ENCODE peak calls at places on chromosome X, in nine cellular contexts. N is stomach, Z is SK-N-SH, E is HepG2, R is transverse colon, L is K562, B is tibial nerve, K is sigmoid colon, F is GM12878. A is an unnamed sample.

GRCh38 chrX:119015407-119016242 is 41.2 kb downstream of the LONRF3 start:
- DNase-seq in E (no peak), Z (no peak), B (peak), R (peak), K (peak), F (peak), L (no peak), N (peak), A (peak)

GRCh38 chrX:1026263-1027015 is 186.0 kb downstream of the CRLF2 start:
- DNase-seq in L (no peak), F (peak), Z (no peak), R (no peak), B (no peak), E (no peak), K (no peak), N (no peak), A (no peak)

GRCh38 chrX:115642304-115642703 is 81.3 kb downstream of the PLS3 start:
- DNase-seq in R (no peak), B (no peak), N (no peak), K (no peak), E (no peak), Z (no peak), L (no peak), F (no peak), A (no peak)

GRCh38 chrX:19513383-19513782 is 1.9 kb downstream of the MAP3K15 start:
- DNase-seq in F (no peak), N (no peak), K (no peak), R (no peak), Z (peak), L (no peak), B (no peak), E (peak), A (no peak)

GRCh38 chrX:45735571-45735970 is 534.9 kb upstream of the DIPK2B start:
- DNase-seq in R (no peak), K (no peak), E (no peak), Z (no peak), L (no peak), N (no peak), F (no peak), B (no peak), A (no peak)

GRCh38 chrX:13194291-13195103 is 125.4 kb downstream of the ATXN3L start:
- DNase-seq in R (no peak), F (no peak), L (no peak), E (no peak), K (no peak), Z (no peak), N (no peak), B (no peak), A (no peak)

GRCh38 chrX:22249371-22249770 is 23.3 kb upstream of the CBLL2 start:
- DNase-seq in Z (no peak), F (no peak), K (no peak), N (no peak), R (no peak), B (no peak), E (no peak), L (no peak), A (no peak)

GRCh38 chrX:11890843-11891514 is 132.9 kb downstream of the MSL3 start:
- DNase-seq in L (no peak), R (peak), K (peak), E (no peak), B (peak), Z (no peak), N (no peak), F (no peak), A (no peak)

GRCh38 chrX:131977619-131978018 is 45.5 kb upstream of the STK26 start:
- DNase-seq in Z (no peak), R (no peak), K (no peak), N (no peak), E (no peak), L (no peak), F (no peak), B (no peak), A (no peak)

GRCh38 chrX:129932792-129933321 is 26.9 kb downstream of the UTP14A start:
- DNase-seq in L (peak), E (no peak), N (no peak), K (peak), Z (no peak), R (peak), F (no peak), B (no peak), A (peak)

GRCh38 chrX:112851161-112851779 is 10.6 kb upstream of the AMOT start:
- DNase-seq in R (no peak), L (no peak), F (peak), K (no peak), E (no peak), N (no peak), Z (no peak), B (no peak), A (no peak)

GRCh38 chrX:649166-649565 is 18.6 kb downstream of the SHOX start:
- DNase-seq in L (no peak), E (no peak), N (no peak), K (no peak), R (no peak), Z (no peak), F (no peak), B (no peak), A (no peak)

GRCh38 chrX:13078739-13079444 is 34.5 kb upstream of the FAM9C start:
- DNase-seq in F (no peak), L (no peak), Z (no peak), B (peak), N (peak), E (no peak), R (peak), K (peak), A (peak)

GRCh38 chrX:30065226-30065625 is 150.1 kb upstream of the MAGEB2 start:
- DNase-seq in Z (no peak), L (no peak), E (no peak), F (no peak), N (no peak), K (no peak), B (no peak), R (no peak), A (no peak)

GRCh38 chrX:110316351-110317078 is 1.4 kb downstream of the AMMECR1 start:
- DNase-seq in K (no peak), R (no peak), N (no peak), Z (peak), E (no peak), B (no peak), L (no peak), F (no peak), A (no peak)

GRCh38 chrX:152020895-152021294 is 46.4 kb upstream of the GABRE start:
- DNase-seq in Z (no peak), L (no peak), R (no peak), B (no peak), E (no peak), N (no peak), F (no peak), K (no peak), A (no peak)

DNA sequence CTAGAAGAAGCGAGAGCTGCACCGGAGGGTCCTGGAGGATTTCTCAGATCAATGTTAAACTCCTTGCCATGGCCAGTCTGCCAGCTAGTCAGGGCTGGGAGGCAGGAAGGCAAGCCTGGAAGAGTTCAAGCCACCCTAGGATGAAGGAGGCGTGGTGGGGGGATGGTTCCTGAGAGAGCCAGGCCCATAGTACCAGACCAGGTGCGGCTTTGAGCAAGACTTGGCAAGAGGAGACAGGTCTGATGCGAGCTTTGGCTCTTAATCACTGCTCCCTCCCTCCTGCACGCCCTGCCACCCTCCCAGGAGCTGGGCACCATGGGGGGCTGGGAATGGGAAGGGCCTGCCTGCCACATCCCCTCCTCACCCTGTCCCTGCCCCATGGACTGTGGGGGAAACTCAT is 50.2 kb downstream of the EFNB1 start:
- DNase-seq in B (no peak), R (no peak), Z (no peak), F (no peak), E (no peak), N (no peak), L (no peak), K (no peak), A (no peak)
- TF ChIP-seq EP300 in B (no peak), R (no peak), Z (no peak), F (no peak), E (no peak), N (no peak), L (no peak), K (no peak), A (no peak)

GRCh38 chrX:10189317-10190268 is 32.8 kb downstream of the CLCN4 start:
- DNase-seq in N (peak), E (peak), K (peak), R (peak), B (peak), L (peak), Z (peak), F (no peak), A (peak)

GRCh38 chrX:10186355-10186754 is 29.6 kb downstream of the CLCN4 start:
- DNase-seq in N (no peak), Z (no peak), R (no peak), K (no peak), E (no peak), B (no peak), L (no peak), F (no peak), A (no peak)

GRCh38 chrX:10193587-10193986 is 36.8 kb downstream of the CLCN4 start:
- DNase-seq in E (no peak), B (no peak), R (no peak), L (no peak), K (no peak), N (no peak), F (no peak), Z (no peak), A (no peak)

GRCh38 chrX:10187421-10187820 is 30.6 kb downstream of the CLCN4 start:
- DNase-seq in F (no peak), B (no peak), E (no peak), K (no peak), L (no peak), Z (no peak), R (no peak), N (no peak), A (no peak)

DNA sequence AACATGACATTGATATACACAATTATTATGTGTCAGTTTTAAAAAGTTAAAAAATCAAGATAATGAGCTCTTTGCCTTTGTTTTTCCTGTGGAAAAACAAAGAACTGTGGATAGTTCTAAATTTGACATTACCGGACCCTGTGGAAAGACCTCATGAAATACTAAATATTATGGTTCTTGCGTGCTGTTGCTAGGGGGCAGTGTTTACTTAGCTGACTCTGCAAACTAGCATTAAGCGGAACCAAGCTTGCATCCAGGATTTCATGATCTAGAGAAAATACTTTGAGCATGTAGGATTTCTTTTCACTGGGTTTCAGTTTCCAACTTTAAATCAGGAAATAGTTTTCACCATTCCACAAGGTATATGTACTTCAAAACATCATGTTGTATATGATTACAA is 33.6 kb downstream of the CLCN4 start:
- DNase-seq in L (peak), Z (peak), N (no peak), K (no peak), F (no peak), E (peak), R (peak), B (peak), A (no peak)
- TF ChIP-seq CTCF in L (peak), Z (peak), N (peak), K (peak), F (peak), E (peak), R (peak), B (peak), A (no peak)

GRCh38 chrX:147180886-147181285 is 366.3 kb upstream of the CXorf51A start:
- DNase-seq in N (no peak), B (no peak), Z (no peak), L (no peak), E (peak), F (no peak), R (peak), K (no peak), A (no peak)
- TF ChIP-seq EP300 in N (no peak), B (no peak), Z (no peak), L (no peak), E (no peak), F (no peak), R (no peak), K (no peak), A (no peak)

GRCh38 chrX:107465932-107466620 is 16.6 kb downstream of the FRMPD3 start:
- DNase-seq in K (no peak), Z (no peak), E (no peak), F (peak), R (no peak), L (no peak), B (no peak), N (no peak), A (no peak)

GRCh38 chrX:107467271-107467670 is 17.8 kb downstream of the FRMPD3 start:
- DNase-seq in L (no peak), B (no peak), K (no peak), N (no peak), R (no peak), Z (no peak), E (no peak), F (no peak), A (no peak)

GRCh38 chrX:107470198-107470597 is 20.7 kb downstream of the FRMPD3 start:
- DNase-seq in B (no peak), R (no peak), F (no peak), L (no peak), N (no peak), K (no peak), Z (no peak), E (no peak), A (no peak)

GRCh38 chrX:107470971-107471370 is 21.5 kb downstream of the FRMPD3 start:
- DNase-seq in K (no peak), L (no peak), Z (no peak), N (no peak), F (no peak), E (no peak), R (no peak), B (no peak), A (no peak)
- TF ChIP-seq CTCF in K (no peak), L (peak), Z (no peak), N (no peak), F (no peak), E (no peak), R (no peak), B (no peak), A (no peak)

DNA sequence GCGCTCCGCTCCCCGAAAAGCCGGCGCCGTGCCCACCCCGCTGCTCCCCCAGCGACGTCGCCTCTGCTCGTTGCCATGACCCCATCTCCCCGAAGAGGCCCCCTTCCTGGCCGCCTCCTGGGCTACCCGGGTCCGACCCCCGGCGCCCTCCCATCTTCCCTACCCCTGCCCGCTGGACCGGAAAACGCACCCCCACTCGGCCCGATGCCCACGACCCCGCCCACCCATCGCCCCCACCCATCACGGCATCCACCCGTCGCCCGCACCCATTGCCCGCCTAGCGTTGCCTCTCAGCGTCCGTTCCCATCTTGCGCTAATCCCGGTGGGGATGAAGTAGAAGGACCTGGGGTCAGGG is 421 bp downstream of the GDI1 start:
- DNase-seq in F (no peak), L (no peak), Z (peak), R (no peak), N (no peak), K (no peak), B (no peak), E (no peak), A (no peak)
- TF ChIP-seq EP300 in F (no peak), L (no peak), Z (no peak), R (no peak), N (no peak), K (no peak), B (no peak), E (no peak), A (no peak)

DNA sequence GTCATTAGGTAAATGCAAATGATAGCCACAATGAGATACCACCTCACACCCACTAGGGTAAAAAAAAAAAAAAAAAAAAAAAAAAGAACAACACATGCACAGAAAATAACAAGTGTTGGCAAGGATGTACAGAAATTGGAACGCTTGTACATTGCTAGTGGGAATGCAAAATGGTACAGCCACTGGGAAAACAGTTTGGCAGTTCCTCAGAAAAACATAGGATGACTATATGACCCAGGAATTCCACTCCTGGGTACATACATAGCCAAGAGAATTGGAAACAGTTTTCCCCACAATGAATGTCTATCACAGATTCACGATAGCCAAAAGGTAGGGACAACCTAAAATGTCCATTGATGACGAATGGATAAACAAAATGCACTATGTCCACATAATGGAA is 161.3 kb upstream of the MAMLD1 start:
- DNase-seq in B (no peak), L (no peak), Z (no peak), F (no peak), K (no peak), E (no peak), N (no peak), R (no peak), A (no peak)
- TF ChIP-seq CTCF in B (no peak), L (no peak), Z (no peak), F (no peak), K (no peak), E (no peak), N (no peak), R (no peak), A (no peak)

GRCh38 chrX:7120578-7121219 is 26.8 kb upstream of the STS start:
- DNase-seq in R (peak), B (no peak), Z (no peak), E (peak), L (no peak), F (no peak), K (no peak), N (no peak), A (no peak)
- TF ChIP-seq EP300 in R (no peak), B (no peak), Z (no peak), E (no peak), L (no peak), F (no peak), K (no peak), N (no peak), A (no peak)

GRCh38 chrX:42824541-42824940 is 46.6 kb upstream of the PPP1R2C start:
- DNase-seq in Z (no peak), N (no peak), F (no peak), K (no peak), B (peak), E (no peak), R (no peak), L (no peak), A (no peak)

GRCh38 chrX:42823443-42823842 is 45.5 kb upstream of the PPP1R2C start:
- DNase-seq in L (no peak), K (no peak), B (no peak), R (no peak), Z (no peak), F (no peak), E (no peak), N (no peak), A (no peak)

GRCh38 chrX:42821803-42822443 is 44.0 kb upstream of the PPP1R2C start:
- DNase-seq in L (no peak), E (no peak), B (peak), K (no peak), R (no peak), F (no peak), Z (no peak), N (no peak), A (no peak)

DNA sequence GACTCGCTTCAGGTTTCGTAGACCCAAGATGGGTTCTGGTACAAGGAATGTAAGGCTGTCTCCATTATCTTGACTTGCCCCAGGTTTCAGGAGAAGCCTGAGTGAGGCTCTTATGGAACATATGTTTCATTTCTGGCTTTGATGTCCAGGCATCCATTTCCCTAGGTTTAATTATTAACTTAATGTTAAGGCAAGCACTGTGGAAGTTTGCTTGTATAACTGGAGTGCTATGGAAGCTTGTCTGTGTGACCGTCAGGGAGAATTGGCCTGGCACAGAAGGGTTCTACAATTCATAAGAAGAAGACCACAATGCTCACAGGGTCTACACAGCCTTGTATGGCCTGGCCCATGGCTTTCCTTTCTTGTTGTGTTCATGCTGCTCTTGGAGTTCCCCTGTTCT is 47.2 kb upstream of the PPP1R2C start:
- DNase-seq in Z (no peak), R (no peak), K (no peak), B (no peak), N (no peak), E (peak), L (no peak), F (no peak), A (no peak)
- TF ChIP-seq CTCF in Z (no peak), R (no peak), K (no peak), B (no peak), N (no peak), E (no peak), L (no peak), F (no peak), A (no peak)

A was measured in ovary.